ENCODE peak calls at places on chromosomes 5 and 9, in eight cellular contexts. L, P, Y, R, Q, W, E and U are unnamed samples.

GRCh38 chr9:92265159-92265558 is 28.3 kb downstream of the IARS1 start:
- DNase-seq in L (no peak), P (no peak), Y (no peak), R (no peak), Q (no peak), W (peak), E (no peak), U (no peak)

GRCh38 chr9:87678650-87679355 is 47.1 kb upstream of the CTSL start:
- DNase-seq in L (peak), P (no peak), Y (peak), R (peak), Q (peak), W (peak), E (peak), U (peak)

GRCh38 chr9:95580812-95581761 is 64.3 kb upstream of the PTCH1 start:
- DNase-seq in L (no peak), P (no peak), Y (no peak), R (no peak), Q (no peak), W (no peak), E (no peak), U (no peak)

GRCh38 chr9:112020680-112021596 is 124.3 kb downstream of the UGCG start:
- DNase-seq in L (no peak), P (no peak), Y (no peak), R (no peak), Q (no peak), W (peak), E (peak), U (no peak)

GRCh38 chr5:127886141-127886540 is 182.9 kb downstream of the CCDC192 start:
- DNase-seq in L (no peak), P (no peak), Y (no peak), R (no peak), Q (no peak), W (no peak), E (no peak), U (no peak)

GRCh38 chr5:89351232-89351631 is 468.2 kb upstream of the MEF2C start:
- DNase-seq in L (no peak), P (no peak), Y (no peak), R (no peak), Q (no peak), W (peak), E (peak), U (no peak)

GRCh38 chr9:90915693-90916092 is 114.1 kb downstream of the SYK start:
- DNase-seq in L (peak), P (no peak), Y (peak), R (peak), Q (no peak), W (peak), E (peak), U (peak)

GRCh38 chr5:130198927-130199326 is 294.7 kb downstream of the CHSY3 start:
- DNase-seq in L (peak), P (no peak), Y (no peak), R (no peak), Q (no peak), W (no peak), E (peak), U (peak)

GRCh38 chr9:134386951-134387831 is 60.9 kb downstream of the RXRA start:
- DNase-seq in L (no peak), P (no peak), Y (no peak), R (no peak), Q (peak), W (peak), E (no peak), U (no peak)

GRCh38 chr5:178285399-178286225 is 53.0 kb upstream of the PHYKPL start:
- DNase-seq in L (no peak), P (no peak), Y (no peak), R (no peak), Q (no peak), W (no peak), E (no peak), U (no peak)

GRCh38 chr9:106218854-106219253 is 524.5 kb downstream of the TMEM38B start:
- DNase-seq in L (no peak), P (no peak), Y (no peak), R (no peak), Q (no peak), W (no peak), E (no peak), U (no peak)

GRCh38 chr9:122383992-122384461 is 13.2 kb downstream of the PTGS1 start:
- DNase-seq in L (no peak), P (no peak), Y (no peak), R (no peak), Q (no peak), W (peak), E (peak), U (no peak)

GRCh38 chr9:136803551-136804508 is 3.9 kb upstream of the RABL6 start:
- DNase-seq in L (no peak), P (no peak), Y (no peak), R (no peak), Q (no peak), W (no peak), E (no peak), U (no peak)

GRCh38 chr5:93162201-93162654 is 418.8 kb downstream of the NR2F1-AS1 start:
- DNase-seq in L (peak), P (no peak), Y (no peak), R (no peak), Q (no peak), W (no peak), E (peak), U (peak)

GRCh38 chr5:34998058-34998789 is 49.5 kb downstream of the AGXT2 start:
- DNase-seq in L (no peak), P (no peak), Y (no peak), R (no peak), Q (no peak), W (peak), E (peak), U (no peak)

GRCh38 chr5:157400741-157401140 is 59.3 kb upstream of the NIPAL4 start:
- DNase-seq in L (no peak), P (no peak), Y (no peak), R (no peak), Q (no peak), W (no peak), E (peak), U (no peak)

GRCh38 chr9:127589955-127590370 is 22.1 kb upstream of the STXBP1 start:
- DNase-seq in L (peak), P (no peak), Y (peak), R (peak), Q (peak), W (peak), E (peak), U (peak)

GRCh38 chr5:169694221-169694620 is 57.1 kb downstream of the DOCK2 start:
- DNase-seq in L (no peak), P (no peak), Y (no peak), R (no peak), Q (no peak), W (peak), E (no peak), U (no peak)

GRCh38 chr5:138635268-138635667 is 60.1 kb upstream of the HSPA9 start:
- DNase-seq in L (no peak), P (no peak), Y (no peak), R (no peak), Q (no peak), W (peak), E (no peak), U (no peak)

GRCh38 chr5:179762079-179762780 is 29.6 kb downstream of the MAML1 start:
- DNase-seq in L (no peak), P (no peak), Y (no peak), R (peak), Q (peak), W (no peak), E (no peak), U (peak)

GRCh38 chr5:4093970-4094369 is 498.3 kb downstream of the IRX1 start:
- DNase-seq in L (no peak), P (no peak), Y (no peak), R (no peak), Q (no peak), W (no peak), E (no peak), U (no peak)

GRCh38 chr9:1708215-1708614 is 306.9 kb upstream of the SMARCA2 start:
- DNase-seq in L (no peak), P (no peak), Y (no peak), R (no peak), Q (no peak), W (no peak), E (no peak), U (no peak)

GRCh38 chr5:172303090-172303995 is 19.8 kb upstream of the UBTD2 start:
- DNase-seq in L (no peak), P (no peak), Y (no peak), R (no peak), Q (no peak), W (no peak), E (peak), U (peak)